ENCODE peak calls at places on chromosomes 1 and 21, in four cellular contexts. N is WTC11, F is HepG2, G is K562. C is an unnamed sample.

GRCh38 chr1:218433744-218434143 is 88.6 kb downstream of the TGFB2 start:
- DNase-seq in N (no peak), F (no peak), G (no peak), C (no peak)

GRCh38 chr1:205950280-205950679 is 7.0 kb upstream of the SLC26A9 start:
- DNase-seq in F (no peak), N (no peak), G (no peak), C (no peak)

GRCh38 chr1:199646761-199647160 is 380.7 kb upstream of the NR5A2 start:
- DNase-seq in N (no peak), F (peak), G (no peak), C (no peak)

GRCh38 chr1:162217674-162218073 is 148.2 kb downstream of the NOS1AP start:
- DNase-seq in G (no peak), F (no peak), N (no peak), C (no peak)

GRCh38 chr21:46004168-46004861 is 22.7 kb downstream of the COL6A1 start:
- DNase-seq in N (no peak), F (no peak), G (no peak), C (no peak)

GRCh38 chr1:222392571-222392970 is 155.3 kb downstream of the HHIPL2 start:
- DNase-seq in N (no peak), F (no peak), G (no peak), C (no peak)

GRCh38 chr21:45857761-45858160 is 123.8 kb upstream of the COL6A1 start:
- DNase-seq in G (no peak), N (no peak), F (no peak), C (no peak)

GRCh38 chr1:2231667-2232254 is 3.6 kb downstream of the SKI start:
- DNase-seq in N (peak), G (peak), F (peak), C (peak)

GRCh38 chr1:172460901-172461315 is 17.0 kb upstream of the PIGC start:
- DNase-seq in N (no peak), F (no peak), G (no peak), C (no peak)

GRCh38 chr1:36352141-36352909 is 28.9 kb upstream of the EVA1B start:
- DNase-seq in G (no peak), N (no peak), F (peak), C (no peak)

GRCh38 chr1:36349839-36350238 is 26.4 kb upstream of the EVA1B start:
- DNase-seq in N (no peak), G (no peak), F (no peak), C (no peak)

GRCh38 chr1:36349241-36349671 is 25.8 kb upstream of the EVA1B start:
- DNase-seq in F (peak), G (no peak), N (no peak), C (no peak)

GRCh38 chr1:36351222-36351977 is 28.0 kb upstream of the EVA1B start:
- DNase-seq in G (no peak), F (no peak), N (no peak), C (no peak)

DNA sequence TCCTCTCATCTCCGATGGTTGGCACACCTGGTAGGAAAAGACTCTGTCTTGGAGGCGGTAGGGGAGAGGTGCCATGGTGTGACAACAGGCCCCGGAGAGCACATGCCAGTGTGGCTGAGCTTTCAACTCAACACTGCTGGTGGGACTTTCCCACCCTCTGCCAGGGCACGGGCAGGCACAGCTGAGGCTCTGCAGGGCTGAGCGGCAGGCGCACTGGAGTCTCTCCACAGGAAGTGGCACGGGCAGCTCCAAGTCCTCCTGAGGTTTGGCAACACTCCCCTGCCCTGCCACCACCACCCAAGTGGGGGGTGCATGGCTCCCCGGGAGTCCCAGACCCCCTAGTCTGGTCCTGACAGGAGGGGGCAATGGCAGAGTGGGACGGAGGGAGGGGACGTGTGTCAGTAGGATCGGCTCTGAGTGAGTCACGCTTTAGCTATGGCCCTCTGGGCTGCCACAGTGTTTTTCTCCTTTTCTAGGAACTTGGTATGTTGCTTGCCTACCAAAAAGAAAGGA is 27.3 kb upstream of the EVA1B start:
- DNase-seq in G (no peak), N (no peak), F (no peak), C (no peak)
- TF ChIP-seq ELF4 in G (no peak), N (no peak), F (no peak), C (no peak)

GRCh38 chr1:225769687-225770086 is 7.9 kb upstream of the SRP9 start:
- DNase-seq in N (no peak), F (no peak), G (peak), C (no peak)

GRCh38 chr1:225768662-225769426 is 8.8 kb upstream of the SRP9 start:
- DNase-seq in N (no peak), G (peak), F (peak), C (no peak)

GRCh38 chr1:225765982-225766674 is 11.5 kb upstream of the SRP9 start:
- DNase-seq in F (peak), G (no peak), N (no peak), C (no peak)

GRCh38 chr1:225767591-225768540 is 9.8 kb upstream of the SRP9 start:
- DNase-seq in F (peak), N (peak), G (peak), C (no peak)

GRCh38 chr1:225766967-225767413 is 10.6 kb upstream of the SRP9 start:
- DNase-seq in F (peak), N (no peak), G (peak), C (no peak)
- TF ChIP-seq ELF4 in F (no peak), N (no peak), G (no peak), C (no peak)

DNA sequence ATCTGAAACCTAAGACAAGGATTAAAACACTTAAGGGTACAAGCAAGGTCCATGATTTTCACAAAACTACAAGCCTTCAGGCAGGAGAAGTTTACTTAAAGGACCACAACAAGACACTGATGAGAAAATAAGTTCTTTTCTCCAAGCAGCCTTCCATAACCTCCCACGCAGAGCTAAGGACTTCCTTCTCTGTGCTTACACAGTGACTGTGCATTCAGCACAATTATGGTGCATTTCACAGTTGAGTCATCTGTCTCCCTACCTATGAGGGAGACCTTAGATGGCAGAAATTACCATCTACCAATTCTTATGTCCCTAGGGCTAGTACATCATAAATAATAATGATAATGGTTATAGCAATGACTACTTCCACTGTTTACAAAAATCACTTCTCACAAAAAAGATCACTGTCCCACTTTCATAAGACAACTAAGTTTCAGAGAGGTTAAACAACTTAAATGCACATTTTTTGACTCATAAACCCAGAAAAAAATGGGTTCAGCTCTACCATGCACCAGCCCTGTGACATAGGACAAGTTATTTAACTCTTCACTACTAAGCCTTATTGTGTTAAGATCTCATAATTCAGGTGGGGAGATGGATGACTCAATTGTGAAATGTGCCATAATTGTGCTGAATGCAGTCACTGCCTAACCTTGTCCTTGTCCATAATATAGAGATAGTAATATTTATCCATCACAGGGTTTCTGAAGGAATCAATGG is 45.3 kb downstream of the TARBP1 start:
- DNase-seq in N (no peak), F (no peak), G (peak), C (no peak)
- TF ChIP-seq ELF4 in N (no peak), F (no peak), G (no peak), C (no peak)

GRCh38 chr1:190665045-190665444 is 187.4 kb upstream of the BRINP3 start:
- DNase-seq in G (no peak), F (no peak), N (no peak), C (no peak)

GRCh38 chr1:190663962-190664361 is 186.3 kb upstream of the BRINP3 start:
- DNase-seq in N (no peak), G (no peak), F (no peak), C (no peak)

DNA sequence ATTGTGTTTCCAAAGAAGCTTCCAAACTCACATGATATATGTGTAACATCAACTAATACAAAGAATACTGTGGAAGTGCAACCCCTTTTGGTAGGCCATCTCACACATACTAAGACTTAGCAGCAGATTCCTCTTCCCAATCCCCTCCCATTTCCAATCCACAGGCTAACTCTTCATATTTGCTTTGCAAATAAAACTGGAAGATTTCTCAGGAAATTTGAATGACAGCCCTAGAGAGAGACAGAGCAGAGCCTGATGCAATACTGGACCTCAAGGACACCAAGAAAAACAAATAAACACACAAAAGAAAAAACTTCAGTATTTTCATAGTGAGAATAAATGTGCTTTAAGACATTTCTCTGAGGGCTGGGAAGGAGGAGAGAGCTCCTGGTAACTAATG is 190.2 kb upstream of the BRINP3 start:
- DNase-seq in G (no peak), F (peak), N (no peak), C (no peak)
- TF ChIP-seq ELF4 in G (no peak), F (no peak), N (no peak), C (no peak)

DNA sequence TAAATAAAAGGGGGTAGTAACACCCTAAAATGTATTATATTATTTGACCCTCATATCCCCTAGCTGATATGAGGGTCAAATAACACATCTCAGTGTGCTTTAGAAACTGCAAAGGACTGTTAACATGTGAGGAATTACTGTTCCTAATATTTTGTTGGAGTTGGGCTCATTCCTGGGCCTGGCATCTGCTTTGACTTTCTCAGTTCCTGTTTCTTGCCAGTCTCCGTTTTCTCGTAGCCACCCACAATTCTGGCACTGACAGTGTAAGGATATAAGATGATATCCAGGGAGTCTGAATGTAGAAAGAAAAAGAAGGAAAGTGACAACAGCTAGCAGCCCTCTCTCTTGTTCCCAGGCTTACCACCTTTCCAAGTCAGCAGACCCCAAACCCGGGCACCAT is 54.4 kb upstream of the SCMH1 start:
- DNase-seq in F (no peak), N (no peak), G (no peak), C (no peak)
- TF ChIP-seq ELF4 in F (no peak), N (no peak), G (no peak), C (no peak)

GRCh38 chr1:65066766-65067490 is 81.1 kb upstream of the AK4 start:
- DNase-seq in F (no peak), G (peak), N (peak), C (peak)

GRCh38 chr1:65068202-65069011 is 79.6 kb upstream of the AK4 start:
- DNase-seq in G (peak), N (no peak), F (no peak), C (no peak)

GRCh38 chr1:65067491-65068201 is 80.4 kb upstream of the AK4 start:
- DNase-seq in F (peak), N (peak), G (peak), C (peak)

GRCh38 chr1:65065535-65066378 is 82.2 kb upstream of the AK4 start:
- DNase-seq in N (peak), F (no peak), G (peak), C (peak)

DNA sequence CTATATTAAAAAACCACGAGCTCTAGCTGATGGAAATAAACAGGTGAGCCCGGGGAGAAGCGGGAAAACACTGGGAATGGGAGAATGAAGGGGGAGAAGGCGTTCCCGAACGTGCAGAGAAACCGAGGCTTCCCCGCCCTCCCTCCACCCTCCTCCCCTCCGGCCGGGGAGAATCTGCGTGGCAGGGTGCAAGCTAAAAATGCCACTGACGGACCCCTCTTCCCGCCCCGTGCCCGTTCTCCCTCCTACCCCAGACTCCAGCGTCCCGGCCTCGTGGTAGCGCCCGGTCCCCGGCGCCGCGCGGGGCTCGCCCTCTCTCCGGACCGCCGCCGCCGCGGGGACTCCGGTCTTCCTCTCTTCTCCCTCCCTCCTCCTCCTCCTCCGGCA is 81.6 kb upstream of the AK4 start:
- DNase-seq in F (no peak), N (peak), G (no peak), C (no peak)
- TF ChIP-seq ELF4 in F (no peak), N (no peak), G (no peak), C (no peak)